ENCODE peak calls at places on chromosome 9, in seven cellular contexts. R, L, V, M, Q, H and Y are unnamed samples.

GRCh38 chr9:111301195-111301594 is 28.8 kb downstream of the OR2K2 start:
- DNase-seq in R (no peak), H (peak), V (peak), M (no peak), L (no peak), Q (no peak), Y (no peak)

GRCh38 chr9:113589407-113589806 is 125.9 kb downstream of the RGS3 start:
- DNase-seq in L (no peak), M (no peak), Q (no peak), V (no peak), R (no peak), H (no peak), Y (no peak)

GRCh38 chr9:95379630-95380029 is 62.1 kb upstream of the FANCC start:
- DNase-seq in V (no peak), M (no peak), Q (no peak), H (no peak), L (no peak), R (no peak), Y (no peak)

GRCh38 chr9:12604154-12604825 is 88.9 kb upstream of the TYRP1 start:
- DNase-seq in M (no peak), L (no peak), R (no peak), Q (no peak), V (peak), H (peak), Y (no peak)

GRCh38 chr9:37002413-37003217 is 31.5 kb downstream of the PAX5 start:
- DNase-seq in L (no peak), V (no peak), M (no peak), H (no peak), Q (no peak), R (no peak), Y (peak)

GRCh38 chr9:117734523-117735314 is 30.5 kb downstream of the TLR4 start:
- DNase-seq in M (no peak), Q (no peak), L (no peak), V (no peak), H (peak), R (no peak), Y (no peak)

GRCh38 chr9:89226076-89226475 is 47.5 kb upstream of the SHC3 start:
- DNase-seq in V (peak), R (no peak), H (no peak), Q (no peak), L (no peak), M (no peak), Y (no peak)

GRCh38 chr9:124122813-124123462 is 111.4 kb downstream of the LHX2 start:
- DNase-seq in M (no peak), R (no peak), Q (no peak), V (peak), H (no peak), L (no peak), Y (no peak)

GRCh38 chr9:115289757-115290208 is 171.8 kb upstream of the TNC start:
- DNase-seq in Q (no peak), R (no peak), V (peak), M (no peak), H (no peak), L (peak), Y (no peak)

GRCh38 chr9:89597711-89598707 is 6.8 kb upstream of the GADD45G start:
- DNase-seq in Q (peak), M (no peak), H (peak), L (peak), V (peak), R (peak), Y (peak)

GRCh38 chr9:2602704-2603116 is 18.9 kb upstream of the VLDLR start:
- DNase-seq in R (peak), M (no peak), Q (no peak), L (peak), V (no peak), H (no peak), Y (no peak)

GRCh38 chr9:84301851-84302250 is 38.7 kb downstream of the SLC28A3 start:
- DNase-seq in M (no peak), L (no peak), R (no peak), V (peak), H (no peak), Q (no peak), Y (no peak)

GRCh38 chr9:88998506-88998905 is 7.2 kb downstream of the S1PR3 start:
- DNase-seq in L (no peak), V (peak), M (no peak), H (no peak), Q (no peak), R (no peak), Y (no peak)

GRCh38 chr9:97696025-97696822 is 916 bp downstream of the XPA start:
- DNase-seq in Q (no peak), L (no peak), R (peak), H (no peak), V (peak), M (no peak), Y (no peak)

GRCh38 chr9:87213948-87214347 is 266.6 kb upstream of the GAS1 start:
- DNase-seq in L (no peak), M (no peak), R (no peak), V (no peak), H (peak), Q (no peak), Y (no peak)

GRCh38 chr9:99437145-99437544 is 215.1 kb downstream of the SEC61B start:
- DNase-seq in H (no peak), L (no peak), M (no peak), R (no peak), Q (no peak), V (no peak), Y (no peak)

GRCh38 chr9:114501786-114502682 is 3.2 kb downstream of the WHRN start:
- DNase-seq in Q (no peak), V (peak), R (no peak), M (no peak), L (no peak), H (peak), Y (no peak)

GRCh38 chr9:65458465-65458864 is 173.5 kb upstream of the FOXD4L5 start:
- DNase-seq in L (no peak), H (no peak), R (no peak), V (no peak), Q (no peak), M (peak), Y (no peak)

GRCh38 chr9:96514108-96514824 is 64.3 kb downstream of the HABP4 start:
- DNase-seq in V (peak), R (no peak), Q (no peak), H (peak), M (no peak), L (no peak), Y (no peak)

GRCh38 chr9:82299870-82300269 is 311.3 kb downstream of the SPATA31D1 start:
- DNase-seq in V (peak), H (no peak), L (no peak), M (no peak), Q (no peak), R (no peak), Y (no peak)

GRCh38 chr9:130301483-130302286 is 36.1 kb downstream of the HMCN2 start:
- DNase-seq in M (no peak), V (no peak), L (no peak), R (no peak), Q (no peak), H (no peak), Y (no peak)

GRCh38 chr9:129889936-129890717 is 54.9 kb downstream of the USP20 start:
- DNase-seq in R (peak), L (no peak), M (no peak), H (no peak), Q (peak), V (no peak), Y (peak)

GRCh38 chr9:127225747-127226646 is 38.6 kb upstream of the GARNL3 start:
- DNase-seq in R (no peak), L (no peak), H (no peak), Q (no peak), V (no peak), M (peak), Y (peak)

GRCh38 chr9:39588056-39588814 is 232.8 kb downstream of the SPATA31A1 start:
- DNase-seq in M (no peak), H (no peak), Q (peak), L (no peak), R (peak), V (no peak), Y (peak)

GRCh38 chr9:35658894-35659220 is 765 bp downstream of the CCDC107 start:
- DNase-seq in M (peak), R (no peak), Q (no peak), V (peak), H (peak), L (no peak), Y (no peak)

GRCh38 chr9:21415492-21416267 is 6.8 kb downstream of the IFNA8 start:
- DNase-seq in H (peak), R (no peak), L (no peak), Q (no peak), M (no peak), V (no peak), Y (no peak)

GRCh38 chr9:99778308-99778707 is 43.4 kb upstream of the NR4A3 start:
- DNase-seq in H (peak), L (peak), V (peak), Q (no peak), R (no peak), M (no peak), Y (no peak)

GRCh38 chr9:101453776-101454570 is 18.4 kb upstream of the ALDOB start:
- DNase-seq in M (no peak), Q (no peak), R (no peak), L (no peak), V (no peak), H (no peak), Y (no peak)

GRCh38 chr9:6197330-6197729 is 18.3 kb upstream of the IL33 start:
- DNase-seq in V (peak), R (peak), Q (no peak), M (no peak), L (no peak), H (peak), Y (no peak)

GRCh38 chr9:127767405-127767804 is 11.1 kb downstream of the SH2D3C start:
- DNase-seq in Q (no peak), L (no peak), H (no peak), M (no peak), R (no peak), V (no peak), Y (no peak)

GRCh38 chr9:93896496-93897033 is 58.6 kb downstream of the BARX1 start:
- DNase-seq in L (no peak), M (peak), H (no peak), Q (no peak), R (peak), V (no peak), Y (no peak)

GRCh38 chr9:88534456-88535225 is at the start of gene NXNL2:
- DNase-seq in V (peak), Q (no peak), R (no peak), H (peak), L (no peak), M (peak), Y (peak)

GRCh38 chr9:118558026-118558425 is 811.2 kb downstream of the BRINP1 start:
- DNase-seq in M (no peak), H (no peak), R (no peak), V (no peak), Q (no peak), L (no peak), Y (no peak)

GRCh38 chr9:120928720-120929389 is 2.3 kb upstream of the TRAF1 start:
- DNase-seq in L (no peak), Q (peak), R (peak), H (peak), V (no peak), M (peak), Y (peak)

GRCh38 chr9:108473209-108474112 is 382.3 kb downstream of the ACTL7B start:
- DNase-seq in V (peak), M (peak), L (no peak), R (no peak), Q (no peak), H (peak), Y (no peak)

GRCh38 chr9:28820741-28821140 is 1247.5 kb upstream of the C9orf72 start:
- DNase-seq in R (no peak), M (no peak), Q (no peak), H (no peak), L (no peak), V (no peak), Y (no peak)

GRCh38 chr9:17810728-17811634 is 232.1 kb downstream of the SH3GL2 start:
- DNase-seq in L (peak), R (peak), V (peak), Q (peak), H (peak), M (no peak), Y (peak)

GRCh38 chr9:120882935-120883607 is 6.1 kb upstream of the PHF19 start:
- DNase-seq in Q (no peak), H (peak), L (no peak), V (no peak), R (no peak), M (no peak), Y (no peak)

GRCh38 chr9:5622019-5622418 is 6.9 kb upstream of the RIC1 start:
- DNase-seq in L (peak), V (peak), H (peak), Q (no peak), R (no peak), M (no peak), Y (no peak)

GRCh38 chr9:84917366-84918063 is 248.0 kb downstream of the NTRK2 start:
- DNase-seq in R (no peak), L (no peak), V (no peak), Q (no peak), H (peak), M (no peak), Y (no peak)

GRCh38 chr9:1434082-1434481 is 383.9 kb downstream of the DMRT2 start:
- DNase-seq in V (no peak), Q (no peak), L (no peak), H (no peak), M (no peak), R (no peak), Y (no peak)
- TF ChIP-seq CTCF in V (peak), Q (no peak), L (no peak), H (no peak), M (no peak), R (no peak), Y (no peak)

GRCh38 chr9:78130004-78130403 is 98.4 kb upstream of the GNAQ start:
- DNase-seq in M (peak), L (no peak), V (peak), H (peak), Q (no peak), R (no peak), Y (no peak)
- TF ChIP-seq CTCF in M (no peak), L (peak), V (peak), H (no peak), Q (no peak), R (no peak), Y (no peak)

GRCh38 chr9:4258321-4259093 is 41.4 kb downstream of the GLIS3 start:
- DNase-seq in M (no peak), Q (no peak), V (no peak), R (no peak), L (no peak), H (peak), Y (no peak)
- TF ChIP-seq CTCF in M (no peak), Q (no peak), V (no peak), R (no peak), L (no peak), H (no peak), Y (no peak)

DNA sequence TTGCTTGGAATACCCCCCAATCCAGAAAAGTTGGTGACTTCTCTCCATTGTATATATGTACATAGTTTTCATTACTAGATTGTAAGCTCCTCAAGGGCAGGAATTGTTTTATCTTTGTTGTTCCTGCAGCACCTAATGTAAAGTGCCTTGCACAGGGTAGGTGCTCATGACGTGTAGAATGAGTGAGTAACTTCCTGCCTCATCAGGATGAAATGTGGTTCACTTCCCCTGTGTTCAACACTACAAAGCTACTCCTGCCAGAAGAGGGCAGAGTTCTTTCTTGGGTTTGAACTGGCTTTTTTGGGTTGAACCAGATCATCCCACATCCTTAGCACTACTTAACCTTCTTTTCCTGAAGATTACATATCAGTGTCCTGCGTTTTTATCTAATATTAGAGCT is 23.9 kb downstream of the GTF3C4 start:
- DNase-seq in Q (no peak), V (no peak), H (peak), R (no peak), M (no peak), L (no peak), Y (no peak)
- TF ChIP-seq CTCF in Q (peak), V (no peak), H (no peak), R (no peak), M (no peak), L (peak), Y (no peak)

GRCh38 chr9:18947772-18948391 is 85.1 kb downstream of the SAXO1 start:
- DNase-seq in R (no peak), V (no peak), M (no peak), Q (no peak), L (no peak), H (no peak), Y (no peak)
- TF ChIP-seq CTCF in R (no peak), V (no peak), M (no peak), Q (no peak), L (no peak), H (no peak), Y (no peak)

GRCh38 chr9:131420913-131421312 is 27.0 kb downstream of the PRRC2B start:
- DNase-seq in Q (no peak), M (no peak), H (peak), R (no peak), L (no peak), V (peak), Y (no peak)
- TF ChIP-seq CTCF in Q (no peak), M (no peak), H (no peak), R (no peak), L (no peak), V (peak), Y (no peak)

DNA sequence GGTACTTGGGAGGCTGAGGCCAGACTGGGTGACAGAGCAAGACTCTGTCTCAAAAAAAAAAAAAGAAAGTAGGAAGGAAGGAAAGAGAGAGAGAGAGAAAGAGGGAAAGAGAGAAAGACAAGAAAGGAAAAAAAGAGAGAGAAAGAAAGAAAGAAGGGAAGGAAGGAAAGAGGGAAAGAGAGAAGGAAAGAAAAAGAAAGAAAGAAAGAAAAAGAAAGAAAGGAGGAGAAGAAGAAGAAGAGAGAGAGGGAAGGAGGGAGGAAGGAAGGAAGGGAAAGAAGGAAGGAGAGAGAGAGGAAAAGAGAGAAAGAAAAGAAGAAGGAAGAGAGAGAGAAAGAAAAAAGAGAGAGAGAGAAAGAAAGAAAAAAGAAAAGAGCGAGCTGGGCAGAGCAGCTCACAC is 3.1 kb upstream of the ZER1 start:
- DNase-seq in Q (no peak), R (no peak), H (no peak), M (no peak), V (no peak), L (no peak), Y (no peak)
- TF ChIP-seq CTCF in Q (no peak), R (no peak), H (no peak), M (no peak), V (no peak), L (no peak), Y (no peak)

DNA sequence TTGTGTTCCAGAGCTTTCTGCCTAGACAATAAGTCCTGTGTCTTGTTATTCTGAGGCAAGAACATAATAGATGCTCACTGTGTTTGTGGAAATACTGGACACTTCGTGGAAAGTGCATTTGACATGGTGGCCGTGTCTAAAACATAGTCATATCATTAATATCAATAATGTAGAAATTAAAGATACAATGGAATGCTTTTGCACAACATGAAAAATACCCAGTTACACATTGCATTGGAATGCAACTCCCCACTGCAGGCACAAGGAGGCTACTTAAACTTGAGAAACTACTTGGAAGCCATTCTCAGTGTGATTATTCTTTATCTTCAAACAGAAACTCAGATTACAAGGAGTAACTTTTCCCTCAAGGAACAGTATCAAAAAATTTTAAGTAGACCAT is 145.3 kb upstream of the ZNF462 start:
- DNase-seq in H (peak), M (no peak), Q (no peak), R (no peak), V (peak), L (peak), Y (no peak)
- TF ChIP-seq CTCF in H (peak), M (no peak), Q (no peak), R (no peak), V (peak), L (peak), Y (no peak)

GRCh38 chr9:134655591-134656333 is 14.2 kb downstream of the COL5A1 start:
- DNase-seq in R (no peak), M (peak), V (no peak), Q (no peak), L (no peak), H (no peak), Y (no peak)
- TF ChIP-seq CTCF in R (no peak), M (no peak), V (no peak), Q (peak), L (no peak), H (no peak), Y (no peak)

GRCh38 chr9:136849960-136850865 is 1.0 kb downstream of the PHPT1 start:
- DNase-seq in R (no peak), V (no peak), Q (no peak), M (no peak), L (no peak), H (no peak), Y (no peak)

GRCh38 chr9:136850866-136851775 is 1.0 kb upstream of the MAMDC4 start:
- DNase-seq in L (no peak), R (no peak), M (no peak), V (no peak), Q (no peak), H (no peak), Y (no peak)

GRCh38 chr9:136852664-136853595 is 784 bp downstream of the MAMDC4 start:
- DNase-seq in Q (no peak), V (no peak), L (no peak), M (peak), R (no peak), H (no peak), Y (no peak)

GRCh38 chr9:136853596-136854112 is 1.5 kb downstream of the MAMDC4 start:
- DNase-seq in L (no peak), R (no peak), V (no peak), M (peak), H (no peak), Q (no peak), Y (no peak)

DNA sequence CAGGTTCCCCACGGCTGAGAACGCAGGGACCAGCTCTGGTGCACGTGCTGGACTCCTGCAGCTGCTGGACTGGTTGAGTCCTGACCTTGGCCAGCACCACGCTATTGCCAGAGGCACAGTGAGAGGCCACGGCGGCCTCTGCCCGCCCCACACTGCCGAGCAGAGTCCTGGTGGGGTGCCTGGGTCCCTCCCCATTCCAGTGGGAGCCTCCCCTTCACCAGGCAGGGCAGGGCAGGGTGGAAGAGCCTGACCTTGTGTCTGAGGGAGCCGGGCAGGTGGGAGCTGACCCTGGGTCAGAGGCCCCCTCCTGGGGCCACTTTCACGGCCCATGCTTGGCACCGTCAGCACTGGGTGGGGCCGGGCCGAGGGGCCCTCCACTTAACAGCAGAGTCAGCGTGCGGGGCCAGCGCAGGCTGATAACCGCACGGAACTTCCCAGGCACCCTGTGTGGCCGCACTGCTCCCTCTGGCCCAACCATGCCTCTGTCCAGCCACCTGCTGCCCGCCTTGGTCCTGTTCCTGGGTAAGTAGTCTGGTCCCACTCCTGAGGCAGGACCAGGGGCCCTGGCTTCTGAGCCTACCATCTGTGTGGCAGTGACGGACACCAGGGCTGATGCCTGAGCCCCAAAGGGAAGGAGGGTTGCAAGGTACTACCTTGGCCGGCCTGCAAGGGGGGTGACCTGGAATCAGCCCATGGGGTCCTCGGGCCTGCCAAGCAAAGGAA is at the start of gene MAMDC4:
- DNase-seq in H (no peak), M (no peak), L (no peak), V (no peak), Q (no peak), R (no peak), Y (no peak)
- TF ChIP-seq CTCF in H (no peak), M (no peak), L (no peak), V (no peak), Q (no peak), R (no peak), Y (no peak)